ENCODE peak calls at places on chromosomes 16 and 17, in eight cellular contexts. I is HL-60, H is heart right ventricle, K is mesothelial cell of epicardium, E is neural progenitor cell, L is upper lobe of right lung, N is Calu3, X is psoas muscle. J is an unnamed sample.
A peak's percentile ranks its signal among the peaks of the same experiment; 100 is the strongest.

GRCh38 chr17:10613775-10614513 is 43.2 kb downstream of the MYH3 start:
- DNase-seq in I (no peak), H (no peak), K (no peak), E (no peak), L (no peak), N (no peak), X (peak; percentile 77), J (no peak)

GRCh38 chr17:15501282-15501681 is 33.9 kb upstream of the CDRT4 start:
- DNase-seq in I (no peak), H (no peak), K (no peak), E (no peak), L (no peak), N (no peak), X (no peak), J (no peak)

GRCh38 chr17:40450175-40450574 is 6.9 kb downstream of the IGFBP4 start:
- DNase-seq in I (peak; percentile 56), H (no peak), K (no peak), E (peak; percentile 49), L (no peak), N (peak; percentile 100), X (no peak), J (no peak)

GRCh38 chr16:75093598-75094540 is 22.7 kb downstream of the LDHD start:
- DNase-seq in I (no peak), H (no peak), K (no peak), E (no peak), L (no peak), N (no peak), X (no peak), J (peak; percentile 71)

GRCh38 chr16:17440131-17440530 is 30.6 kb downstream of the XYLT1 start:
- DNase-seq in I (no peak), H (no peak), K (no peak), E (no peak), L (no peak), N (no peak), X (no peak), J (no peak)

GRCh38 chr16:70162041-70162451 is 11.5 kb upstream of the CLEC18C start:
- DNase-seq in I (peak; percentile 9), H (no peak), K (no peak), E (no peak), L (no peak), N (no peak), X (no peak), J (no peak)

GRCh38 chr16:30539000-30539964 is 4.6 kb upstream of the ZNF747 start:
- DNase-seq in I (no peak), H (peak; percentile 59), K (no peak), E (no peak), L (no peak), N (no peak), X (no peak), J (no peak)

GRCh38 chr16:30562021-30562420 is 3.8 kb upstream of the ZNF764 start:
- DNase-seq in I (no peak), H (no peak), K (no peak), E (no peak), L (no peak), N (peak; percentile 65), X (peak; percentile 48), J (no peak)

GRCh38 chr16:85014311-85014710 is 3.0 kb upstream of the ZDHHC7 start:
- DNase-seq in I (peak; percentile 28), H (no peak), K (no peak), E (no peak), L (no peak), N (no peak), X (no peak), J (no peak)

GRCh38 chr17:62179525-62180161 is 114.6 kb upstream of the MED13 start:
- DNase-seq in I (no peak), H (no peak), K (no peak), E (no peak), L (no peak), N (peak; percentile 8), X (no peak), J (no peak)
- TF ChIP-seq CTCF in I (no peak), H (no peak), K (no peak), E (no peak), L (no peak), N (no peak), X (no peak), J (peak; percentile 75)

GRCh38 chr16:56614549-56614991 is 6.2 kb downstream of the MT2A start:
- DNase-seq in I (no peak), H (no peak), K (no peak), E (no peak), L (no peak), N (no peak), X (no peak), J (no peak)

GRCh38 chr16:56615353-56615752 is 7.0 kb downstream of the MT2A start:
- DNase-seq in I (no peak), H (no peak), K (no peak), E (no peak), L (no peak), N (no peak), X (no peak), J (no peak)

GRCh38 chr16:56616608-56617211 is 8.3 kb downstream of the MT2A start:
- DNase-seq in I (no peak), H (no peak), K (no peak), E (no peak), L (no peak), N (no peak), X (no peak), J (no peak)

GRCh38 chr16:56611281-56611833 is 3.0 kb downstream of the MT2A start:
- DNase-seq in I (no peak), H (peak; percentile 59), K (no peak), E (no peak), L (no peak), N (no peak), X (peak; percentile 89), J (no peak)

GRCh38 chr16:56613706-56614105 is 5.3 kb downstream of the MT2A start:
- DNase-seq in I (no peak), H (no peak), K (no peak), E (no peak), L (no peak), N (no peak), X (no peak), J (no peak)
- TF ChIP-seq CTCF in I (no peak), H (no peak), K (no peak), E (no peak), L (no peak), N (no peak), X (no peak), J (no peak)

GRCh38 chr17:20771104-20771503 is 191.6 kb downstream of the CDRT15L2 start:
- DNase-seq in I (no peak), H (no peak), K (no peak), E (no peak), L (no peak), N (no peak), X (no peak), J (no peak)

GRCh38 chr17:20779521-20779920 is 200.0 kb downstream of the CDRT15L2 start:
- DNase-seq in I (no peak), H (no peak), K (no peak), E (no peak), L (no peak), N (no peak), X (no peak), J (no peak)

GRCh38 chr17:20774472-20775135 is 195.1 kb downstream of the CDRT15L2 start:
- DNase-seq in I (no peak), H (no peak), K (no peak), E (no peak), L (no peak), N (no peak), X (no peak), J (no peak)

GRCh38 chr17:20781260-20781659 is 201.7 kb downstream of the CDRT15L2 start:
- DNase-seq in I (no peak), H (no peak), K (no peak), E (no peak), L (no peak), N (no peak), X (no peak), J (no peak)

GRCh38 chr17:20775331-20775730 is 195.8 kb downstream of the CDRT15L2 start:
- DNase-seq in I (no peak), H (no peak), K (no peak), E (no peak), L (no peak), N (no peak), X (no peak), J (no peak)
- TF ChIP-seq CTCF in I (no peak), H (no peak), K (no peak), E (no peak), L (no peak), N (no peak), X (no peak), J (no peak)

GRCh38 chr16:24696699-24697098 is 32.8 kb upstream of the TNRC6A start:
- DNase-seq in I (no peak), H (no peak), K (no peak), E (no peak), L (no peak), N (no peak), X (no peak), J (no peak)

GRCh38 chr16:24698314-24698713 is 31.1 kb upstream of the TNRC6A start:
- DNase-seq in I (no peak), H (no peak), K (no peak), E (no peak), L (no peak), N (no peak), X (no peak), J (no peak)

GRCh38 chr16:24701521-24701951 is 27.9 kb upstream of the TNRC6A start:
- DNase-seq in I (no peak), H (no peak), K (no peak), E (no peak), L (no peak), N (peak; percentile 9), X (peak; percentile 75), J (no peak)

GRCh38 chr16:24699151-24699723 is 30.2 kb upstream of the TNRC6A start:
- DNase-seq in I (no peak), H (no peak), K (no peak), E (no peak), L (no peak), N (no peak), X (no peak), J (no peak)

GRCh38 chr16:24700549-24701392 is 28.7 kb upstream of the TNRC6A start:
- DNase-seq in I (no peak), H (peak; percentile 48), K (no peak), E (no peak), L (no peak), N (peak; percentile 77), X (peak; percentile 84), J (no peak)
- TF ChIP-seq CTCF in I (no peak), H (peak; percentile 58), K (no peak), E (no peak), L (peak; percentile 24), N (no peak), X (peak; percentile 9), J (peak; percentile 73)

DNA sequence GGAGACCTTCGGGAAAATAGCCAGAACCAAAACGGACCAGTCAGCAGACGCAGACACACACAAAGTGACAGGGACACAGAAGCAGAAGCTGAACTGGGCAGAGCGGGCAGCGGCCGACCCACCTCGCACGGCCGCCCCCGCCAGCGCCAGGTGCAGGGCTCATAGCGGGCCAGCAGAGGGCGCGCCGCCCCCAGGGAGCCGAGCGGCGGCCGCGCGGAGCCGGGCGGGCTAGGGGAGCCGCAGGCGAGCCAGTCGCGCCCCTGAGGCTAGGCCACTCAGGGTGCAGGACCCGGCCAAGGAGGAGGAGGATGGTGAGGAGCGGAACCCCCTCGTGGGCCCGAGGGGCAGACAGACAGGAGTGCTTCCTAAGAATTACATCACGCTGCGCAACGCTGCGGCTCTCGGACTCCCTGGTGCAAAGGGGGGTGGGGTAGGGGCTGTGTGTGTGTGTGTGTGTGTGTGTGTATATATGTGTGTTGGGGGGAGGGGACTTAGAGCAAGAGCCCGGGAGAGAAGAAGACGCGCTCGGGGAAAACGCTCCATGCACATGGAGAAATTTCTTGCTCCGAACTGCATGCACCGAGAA is 919 bp upstream of the NOG start:
- DNase-seq in I (peak; percentile 44), H (peak; percentile 67), K (peak; percentile 92), E (peak; percentile 91), L (peak; percentile 83), N (peak; percentile 75), X (peak; percentile 79), J (no peak)
- TF ChIP-seq CTCF in I (peak; percentile 44), H (peak; percentile 98), K (peak; percentile 92), E (peak; percentile 90), L (peak; percentile 94), N (peak; percentile 89), X (peak; percentile 100), J (peak; percentile 96)

J was measured in chondrocyte.